ENCODE peak calls at places on chromosomes 5 and 9, in seven cellular contexts. One of them, this sample, is unnamed.
A peak's percentile ranks its signal among the peaks of the same experiment; 100 is the strongest.

GRCh38 chr5:15008911-15009310 is 137.3 kb upstream of the ANKH start:
- DNase-seq in body of pancreas: no peak
- DNase-seq in NCI-H187: no peak
- DNase-seq in HEK293T: no peak
- DNase-seq in T-helper 1 cell: no peak
- DNase-seq in tibial nerve: no peak
- DNase-seq in naive thymus-derived CD8-positive, alpha-beta T cell: no peak
- DNase-seq in this sample: no peak

GRCh38 chr5:52725781-52726180 is 61.9 kb upstream of the ITGA1 start:
- DNase-seq in body of pancreas: peak; percentile 52
- DNase-seq in NCI-H187: no peak
- DNase-seq in HEK293T: no peak
- DNase-seq in T-helper 1 cell: no peak
- DNase-seq in tibial nerve: no peak
- DNase-seq in naive thymus-derived CD8-positive, alpha-beta T cell: no peak
- DNase-seq in this sample: no peak

GRCh38 chr5:67006152-67006848 is 190.3 kb downstream of the CD180 start:
- DNase-seq in body of pancreas: no peak
- DNase-seq in NCI-H187: no peak
- DNase-seq in HEK293T: no peak
- DNase-seq in T-helper 1 cell: no peak
- DNase-seq in tibial nerve: no peak
- DNase-seq in naive thymus-derived CD8-positive, alpha-beta T cell: no peak
- DNase-seq in this sample: no peak

GRCh38 chr5:65699338-65699737 is 22.6 kb downstream of the SGTB start:
- DNase-seq in body of pancreas: no peak
- DNase-seq in NCI-H187: no peak
- DNase-seq in HEK293T: no peak
- DNase-seq in T-helper 1 cell: no peak
- DNase-seq in tibial nerve: no peak
- DNase-seq in naive thymus-derived CD8-positive, alpha-beta T cell: no peak
- DNase-seq in this sample: no peak

GRCh38 chr5:4738298-4738697 is 401.8 kb upstream of the ADAMTS16 start:
- DNase-seq in body of pancreas: no peak
- DNase-seq in NCI-H187: no peak
- DNase-seq in HEK293T: no peak
- DNase-seq in T-helper 1 cell: no peak
- DNase-seq in tibial nerve: no peak
- DNase-seq in naive thymus-derived CD8-positive, alpha-beta T cell: no peak
- DNase-seq in this sample: no peak

GRCh38 chr9:110744753-110745522 is 76.3 kb downstream of the MUSK start:
- DNase-seq in body of pancreas: peak; percentile 6
- DNase-seq in NCI-H187: no peak
- DNase-seq in HEK293T: no peak
- DNase-seq in T-helper 1 cell: no peak
- DNase-seq in tibial nerve: peak; percentile 25
- DNase-seq in naive thymus-derived CD8-positive, alpha-beta T cell: no peak
- DNase-seq in this sample: no peak

GRCh38 chr5:72849546-72849945 is 33.1 kb downstream of the TNPO1 start:
- DNase-seq in body of pancreas: no peak
- DNase-seq in NCI-H187: no peak
- DNase-seq in HEK293T: no peak
- DNase-seq in T-helper 1 cell: no peak
- DNase-seq in tibial nerve: no peak
- DNase-seq in naive thymus-derived CD8-positive, alpha-beta T cell: no peak
- DNase-seq in this sample: no peak

GRCh38 chr5:169911448-169912212 is 68.7 kb downstream of the INSYN2B start:
- DNase-seq in body of pancreas: no peak
- DNase-seq in NCI-H187: no peak
- DNase-seq in HEK293T: no peak
- DNase-seq in T-helper 1 cell: no peak
- DNase-seq in tibial nerve: no peak
- DNase-seq in naive thymus-derived CD8-positive, alpha-beta T cell: no peak
- DNase-seq in this sample: no peak

GRCh38 chr9:123642291-123643278 is 286.6 kb downstream of the CRB2 start:
- DNase-seq in body of pancreas: peak; percentile 53
- DNase-seq in NCI-H187: peak; percentile 81
- DNase-seq in HEK293T: peak; percentile 19
- DNase-seq in T-helper 1 cell: no peak
- DNase-seq in tibial nerve: no peak
- DNase-seq in naive thymus-derived CD8-positive, alpha-beta T cell: no peak
- DNase-seq in this sample: no peak

GRCh38 chr5:142871056-142871879 is 101.1 kb downstream of the ARHGAP26 start:
- DNase-seq in body of pancreas: peak; percentile 69
- DNase-seq in NCI-H187: no peak
- DNase-seq in HEK293T: no peak
- DNase-seq in T-helper 1 cell: no peak
- DNase-seq in tibial nerve: no peak
- DNase-seq in naive thymus-derived CD8-positive, alpha-beta T cell: no peak
- DNase-seq in this sample: no peak

GRCh38 chr9:82903503-82903902 is 159.4 kb downstream of the RASEF start:
- DNase-seq in body of pancreas: no peak
- DNase-seq in NCI-H187: no peak
- DNase-seq in HEK293T: peak; percentile 28
- DNase-seq in T-helper 1 cell: no peak
- DNase-seq in tibial nerve: no peak
- DNase-seq in naive thymus-derived CD8-positive, alpha-beta T cell: no peak
- DNase-seq in this sample: no peak